ENCODE peak calls at places on chromosomes 7 and 10, in six cellular contexts. L is HepG2, R is GM12892, V is GM12878, Y is H1, B is K562. H is an unnamed sample.

GRCh38 chr7:74023037-74023436 is 4.9 kb upstream of the ELN start:
- DNase-seq in V (no peak), L (peak), B (peak), R (no peak), Y (no peak), H (no peak)

GRCh38 chr7:50418086-50418515 is 32.0 kb downstream of the FIGNL1 start:
- DNase-seq in L (peak), R (no peak), V (no peak), Y (peak), B (peak), H (no peak)

GRCh38 chr7:30186725-30187124 is 51.9 kb downstream of the MTURN start:
- DNase-seq in L (no peak), V (no peak), Y (no peak), R (no peak), B (no peak), H (no peak)

GRCh38 chr7:52413051-52413450 is 622.4 kb upstream of the POM121L12 start:
- DNase-seq in V (no peak), Y (no peak), R (no peak), B (no peak), L (no peak), H (no peak)

GRCh38 chr10:69439350-69439739 is 11.9 kb upstream of the TSPAN15 start:
- DNase-seq in V (no peak), L (no peak), B (no peak), Y (no peak), R (no peak), H (no peak)

GRCh38 chr7:75656740-75657139 is 82.0 kb downstream of the HIP1 start:
- DNase-seq in V (no peak), L (no peak), B (no peak), Y (no peak), R (no peak), H (no peak)

GRCh38 chr7:66642186-66642585 is 13.5 kb downstream of the KCTD7 start:
- DNase-seq in B (no peak), R (no peak), L (no peak), Y (no peak), V (no peak), H (no peak)

GRCh38 chr7:5678295-5679046 is 103.0 kb downstream of the RNF216 start:
- DNase-seq in L (no peak), V (no peak), Y (no peak), R (no peak), B (no peak), H (no peak)

GRCh38 chr10:130795819-130796218 is 515.7 kb downstream of the TCERG1L start:
- DNase-seq in V (no peak), L (no peak), R (no peak), B (no peak), Y (no peak), H (no peak)

GRCh38 chr10:131580076-131580652 is 268.6 kb upstream of the TCERG1L start:
- DNase-seq in Y (no peak), R (no peak), L (no peak), B (no peak), V (no peak), H (no peak)

GRCh38 chr10:59830601-59831259 is 75.6 kb downstream of the CCDC6 start:
- DNase-seq in V (no peak), L (peak), R (no peak), B (peak), Y (peak), H (no peak)

GRCh38 chr10:25631471-25631870 is 302.6 kb upstream of the MYO3A start:
- DNase-seq in Y (no peak), B (no peak), V (no peak), L (no peak), R (no peak), H (no peak)

GRCh38 chr7:42232275-42232674 is 4.7 kb downstream of the GLI3 start:
- DNase-seq in Y (no peak), R (no peak), B (no peak), V (no peak), L (no peak), H (no peak)
- TF ChIP-seq TAF1 in Y (no peak), R (no peak), B (no peak), V (no peak), L (no peak), H (no peak)

DNA sequence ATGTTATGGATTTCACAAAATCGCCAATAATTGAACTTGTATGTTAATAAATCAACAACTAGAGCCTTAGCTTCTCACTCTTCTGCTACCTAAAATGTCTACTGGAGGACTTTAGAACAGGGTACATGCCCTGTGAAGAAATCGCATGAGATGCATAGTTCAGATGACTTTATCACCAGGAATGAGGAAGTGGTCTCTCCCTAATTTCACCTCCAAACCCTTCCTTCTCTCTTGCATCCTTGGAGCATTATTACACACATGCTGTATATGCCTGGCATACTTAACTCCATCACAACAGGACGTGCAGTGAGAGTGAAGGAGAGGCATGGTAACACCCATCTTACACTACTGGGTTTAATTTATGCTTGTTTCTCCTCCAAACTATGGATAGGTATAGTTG is 27.8 kb downstream of the RHEB start:
- DNase-seq in Y (no peak), L (peak), V (no peak), B (no peak), R (no peak), H (no peak)
- TF ChIP-seq POLR2A in Y (no peak), L (no peak), V (no peak), B (no peak), R (no peak), H (no peak)

GRCh38 chr10:108362306-108362705 is 1197.8 kb upstream of the SORCS1 start:
- DNase-seq in L (no peak), R (no peak), V (no peak), B (no peak), Y (no peak), H (no peak)

GRCh38 chr10:108360187-108360586 is 1195.7 kb upstream of the SORCS1 start:
- DNase-seq in L (no peak), R (no peak), B (no peak), Y (no peak), V (no peak), H (no peak)

GRCh38 chr10:108363566-108363965 is 1199.1 kb upstream of the SORCS1 start:
- DNase-seq in Y (no peak), L (no peak), B (no peak), R (no peak), V (no peak), H (no peak)

GRCh38 chr10:108362956-108363355 is 1198.5 kb upstream of the SORCS1 start:
- DNase-seq in V (no peak), L (no peak), B (no peak), Y (no peak), R (no peak), H (no peak)

GRCh38 chr10:108358912-108359311 is 1194.4 kb upstream of the SORCS1 start:
- DNase-seq in V (peak), Y (no peak), L (peak), B (no peak), R (peak), H (peak)
- TF ChIP-seq TAF1 in V (no peak), Y (no peak), L (no peak), B (no peak), R (no peak), H (no peak)

GRCh38 chr7:105268511-105269392 is 120.0 kb downstream of the SRPK2 start:
- DNase-seq in L (peak), B (no peak), V (no peak), R (no peak), Y (no peak), H (no peak)
- TF ChIP-seq POLR2A in L (no peak), B (no peak), V (no peak), R (peak), Y (no peak), H (peak)

DNA sequence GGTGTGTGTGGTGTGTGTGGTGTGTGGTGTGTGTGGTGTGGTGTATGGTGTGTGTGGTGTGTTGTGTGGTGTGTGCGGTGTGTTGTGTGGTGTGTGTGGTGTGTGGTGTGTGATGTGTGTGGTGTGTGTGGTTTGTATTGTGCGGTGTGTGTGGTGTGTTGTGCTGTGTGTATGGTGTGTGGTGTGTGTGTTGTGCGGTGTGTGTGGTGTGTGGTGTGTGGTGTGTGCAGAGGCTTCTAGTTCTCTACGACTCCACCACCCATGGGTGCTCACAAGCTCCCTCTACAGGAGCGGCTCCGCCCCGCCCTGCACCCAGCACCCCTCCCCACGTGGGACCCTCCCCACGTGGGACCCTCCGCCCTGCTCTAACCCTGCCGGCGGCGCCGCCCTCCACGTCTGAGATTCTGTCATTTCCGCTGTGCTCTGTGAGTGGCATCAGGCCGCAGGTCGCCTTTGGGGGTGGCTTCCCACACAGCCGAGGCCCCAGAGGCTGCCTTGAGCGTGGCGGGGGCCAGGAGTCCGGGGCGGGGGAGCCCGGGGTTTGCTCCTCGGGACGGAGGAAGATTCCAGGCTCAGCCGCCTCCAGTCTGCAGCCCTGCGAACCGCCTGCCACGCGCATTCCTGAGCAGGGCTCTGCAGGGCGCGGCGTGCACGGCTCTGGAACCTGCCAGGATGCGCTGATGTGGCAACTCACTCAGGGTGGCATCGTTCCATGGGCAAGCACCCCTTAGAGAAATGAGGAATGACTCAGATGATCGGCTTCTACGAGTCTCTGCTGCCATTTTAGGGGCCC is 37.0 kb upstream of the DNAJB6 start:
- DNase-seq in Y (no peak), V (no peak), B (peak), R (no peak), L (no peak), H (no peak)
- TF ChIP-seq TAF1 in Y (no peak), V (no peak), B (no peak), R (no peak), L (no peak), H (no peak)

H was measured in GM12891.